ENCODE peak calls at places on chromosome 11, in seven cellular contexts. M is endothelial cell; X is GM13976; V is NCI-H748 treated with DMSO at 0.1 percent for 48 hours; G is stimulated activated CD8-positive, alpha-beta memory T cell treated with anti-CD3 and anti-CD28 coated beads, Interleukin-2, amount 100 ng/mL, for 1 hour; S is IMR-90; Z is CD4-positive, alpha-beta T cell. J is an unnamed sample.
A peak's percentile ranks its signal among the peaks of the same experiment; 100 is the strongest.

GRCh38 chr11:16993495-16993894 is 20.7 kb downstream of the PLEKHA7 start:
- DNase-seq in M (no peak), X (no peak), V (no peak), G (no peak), S (no peak), Z (no peak), J (no peak)

GRCh38 chr11:289706-290620 is 1.0 kb downstream of the PGGHG start:
- DNase-seq in M (no peak), X (no peak), V (no peak), G (no peak), S (no peak), Z (no peak), J (no peak)

GRCh38 chr11:75677275-75677674 is 8.4 kb upstream of the MAP6 start:
- DNase-seq in M (no peak), X (peak; percentile 36), V (no peak), G (no peak), S (no peak), Z (no peak), J (peak; percentile 37)

GRCh38 chr11:16795146-16795545 is 56.7 kb downstream of the C11orf58 start:
- DNase-seq in M (no peak), X (no peak), V (no peak), G (no peak), S (no peak), Z (no peak), J (no peak)

GRCh38 chr11:123073343-123074057 is 11.6 kb upstream of the HSPA8 start:
- DNase-seq in M (no peak), X (no peak), V (no peak), G (no peak), S (no peak), Z (no peak), J (no peak)

GRCh38 chr11:62560566-62561103 is 13.1 kb downstream of the EEF1G start:
- DNase-seq in M (peak; percentile 83), X (no peak), V (no peak), G (peak; percentile 77), S (peak; percentile 98), Z (peak; percentile 81), J (peak; percentile 42)

GRCh38 chr11:61816736-61817455 is at the start of gene FADS1:
- DNase-seq in M (peak; percentile 99), X (peak; percentile 87), V (peak; percentile 87), G (no peak), S (peak; percentile 92), Z (peak; percentile 58), J (peak; percentile 85)

GRCh38 chr11:75813622-75814039 is 1.4 kb upstream of the UVRAG start:
- DNase-seq in M (no peak), X (no peak), V (no peak), G (no peak), S (peak; percentile 20), Z (no peak), J (no peak)

GRCh38 chr11:28697920-28698827 is 590.0 kb downstream of the METTL15 start:
- DNase-seq in M (peak; percentile 75), X (peak; percentile 17), V (peak; percentile 19), G (no peak), S (peak; percentile 61), Z (no peak), J (peak; percentile 20)

GRCh38 chr11:133500435-133500834 is 31.9 kb downstream of the OPCML start:
- DNase-seq in M (no peak), X (no peak), V (no peak), G (no peak), S (no peak), Z (no peak), J (no peak)

GRCh38 chr11:102012946-102013345 is 34.3 kb upstream of the CFAP300 start:
- DNase-seq in M (no peak), X (no peak), V (no peak), G (no peak), S (no peak), Z (no peak), J (no peak)

GRCh38 chr11:8092587-8093424 is 11.8 kb downstream of the TUB start:
- DNase-seq in M (peak; percentile 71), X (peak; percentile 84), V (peak; percentile 37), G (no peak), S (peak; percentile 66), Z (no peak), J (peak; percentile 82)

GRCh38 chr11:8973121-8973520 is 8.9 kb upstream of the TMEM9B start:
- DNase-seq in M (no peak), X (no peak), V (no peak), G (no peak), S (no peak), Z (no peak), J (no peak)

GRCh38 chr11:82682003-82682751 is 51.5 kb downstream of the FAM181B start:
- DNase-seq in M (no peak), X (no peak), V (peak; percentile 14), G (no peak), S (peak; percentile 75), Z (no peak), J (no peak)

GRCh38 chr11:116513278-116513823 is 259.4 kb downstream of the BUD13 start:
- DNase-seq in M (no peak), X (no peak), V (no peak), G (no peak), S (no peak), Z (no peak), J (no peak)

GRCh38 chr11:62881579-62882427 is 1.1 kb downstream of the SLC3A2 start:
- DNase-seq in M (peak; percentile 81), X (peak; percentile 89), V (peak; percentile 84), G (peak; percentile 90), S (peak; percentile 97), Z (peak; percentile 94), J (peak; percentile 87)

GRCh38 chr11:34972892-34973291 is 56.5 kb downstream of the PDHX start:
- DNase-seq in M (no peak), X (no peak), V (no peak), G (no peak), S (peak; percentile 87), Z (no peak), J (no peak)

GRCh38 chr11:36041988-36042606 is 98.2 kb downstream of the LDLRAD3 start:
- DNase-seq in M (no peak), X (peak; percentile 34), V (no peak), G (no peak), S (no peak), Z (no peak), J (peak; percentile 23)

GRCh38 chr11:57071829-57072228 is 83.1 kb downstream of the OR5AK2 start:
- DNase-seq in M (no peak), X (no peak), V (no peak), G (no peak), S (peak; percentile 37), Z (no peak), J (no peak)

GRCh38 chr11:32586576-32587190 is 3.1 kb downstream of the EIF3M start:
- DNase-seq in M (no peak), X (no peak), V (no peak), G (no peak), S (peak; percentile 24), Z (no peak), J (no peak)

GRCh38 chr11:129790131-129790530 is 25.5 kb upstream of the TMEM45B start:
- DNase-seq in M (no peak), X (no peak), V (no peak), G (no peak), S (no peak), Z (no peak), J (no peak)